ENCODE peak calls at places on chromosomes 4 and X, in nine cellular contexts. A, W, F, H, Q, G, S, Z and B are unnamed samples.

GRCh38 chr4:7909463-7909862 is 30.2 kb downstream of the AFAP1 start:
- DNase-seq in A (no peak), W (no peak), F (no peak), H (no peak), Q (no peak), G (peak; percentile 51), S (no peak), Z (no peak), B (no peak)

GRCh38 chrX:136158685-136159084 is 11.4 kb downstream of the FHL1 start:
- DNase-seq in A (no peak), W (no peak), F (no peak), H (no peak), Q (no peak), G (no peak), S (no peak), Z (no peak), B (no peak)

GRCh38 chrX:48971325-48972213 is at the start of gene KCND1:
- DNase-seq in A (peak; percentile 59), W (no peak), F (no peak), H (peak; percentile 32), Q (peak; percentile 38), G (no peak), S (peak; percentile 26), Z (peak; percentile 69), B (no peak)

GRCh38 chr4:144350706-144351105 is 210.2 kb upstream of the GYPA start:
- DNase-seq in A (no peak), W (no peak), F (no peak), H (no peak), Q (no peak), G (peak; percentile 14), S (no peak), Z (no peak), B (no peak)

GRCh38 chrX:134396174-134396573 is 63.8 kb upstream of the HPRT1 start:
- DNase-seq in A (peak; percentile 2), W (no peak), F (no peak), H (no peak), Q (no peak), G (peak; percentile 37), S (peak; percentile 13), Z (peak; percentile 12), B (no peak)

GRCh38 chrX:64456828-64457227 is 61.6 kb upstream of the MTMR8 start:
- DNase-seq in A (no peak), W (no peak), F (no peak), H (no peak), Q (no peak), G (no peak), S (no peak), Z (no peak), B (no peak)

GRCh38 chrX:15564981-15565579 is 35.7 kb downstream of the ACE2 start:
- DNase-seq in A (peak; percentile 70), W (no peak), F (peak; percentile 2), H (peak; percentile 63), Q (peak; percentile 85), G (peak; percentile 87), S (peak; percentile 51), Z (peak; percentile 63), B (no peak)

GRCh38 chr4:24613474-24613873 is 29.1 kb upstream of the DHX15 start:
- DNase-seq in A (no peak), W (no peak), F (no peak), H (no peak), Q (no peak), G (no peak), S (no peak), Z (no peak), B (no peak)

GRCh38 chr4:71430609-71431008 is 91.8 kb downstream of the SLC4A4 start:
- DNase-seq in A (no peak), W (no peak), F (no peak), H (no peak), Q (no peak), G (no peak), S (no peak), Z (no peak), B (no peak)

GRCh38 chr4:13615162-13615561 is 12.4 kb downstream of the BOD1L1 start:
- DNase-seq in A (no peak), W (no peak), F (no peak), H (no peak), Q (no peak), G (no peak), S (no peak), Z (no peak), B (no peak)

DNA sequence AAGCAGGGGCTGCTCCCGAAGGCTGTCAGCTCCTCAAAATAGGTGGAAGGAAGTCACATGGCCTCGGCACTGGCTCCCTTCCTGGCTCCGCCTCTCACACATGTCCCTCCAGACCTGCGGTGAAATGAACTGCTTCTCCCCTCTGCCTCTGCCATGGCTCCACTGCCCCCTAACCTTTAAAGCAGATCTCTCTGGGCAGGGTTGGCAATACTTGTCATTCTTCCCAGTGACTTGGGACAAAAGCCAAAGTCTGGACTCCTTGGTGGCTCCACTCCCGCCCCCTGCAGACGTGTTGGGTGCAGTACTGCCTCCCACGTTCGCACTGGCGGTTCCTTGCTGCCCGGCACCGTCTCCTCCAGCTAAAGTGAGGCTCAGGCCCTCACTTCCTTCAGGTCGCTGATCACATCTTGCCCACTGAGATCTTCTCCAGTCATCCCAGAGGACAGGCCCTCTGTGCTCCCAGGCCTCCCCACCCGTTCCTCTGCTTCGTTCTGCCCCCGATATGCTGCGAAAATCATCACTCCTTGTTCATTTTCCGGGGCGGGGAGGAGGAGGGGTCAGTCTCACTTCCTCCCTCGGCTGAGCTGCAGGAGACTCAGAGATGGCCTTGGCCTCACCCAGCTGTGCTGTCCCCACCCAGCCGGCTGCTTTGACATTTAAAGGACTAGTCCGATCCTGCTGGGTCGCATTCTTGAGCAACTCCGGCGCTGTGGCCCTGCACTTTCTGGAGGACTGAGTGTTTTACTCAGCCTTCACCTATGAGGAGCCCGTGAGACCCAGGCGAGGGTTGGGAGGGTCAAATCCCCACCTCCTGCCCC is 97.4 kb downstream of the PHKA2 start:
- DNase-seq in A (peak; percentile 69), W (peak; percentile 90), F (no peak), H (peak; percentile 70), Q (peak; percentile 76), G (peak; percentile 70), S (peak; percentile 41), Z (peak; percentile 70), B (peak; percentile 22)
- TF ChIP-seq CTCF in A (peak; percentile 49), W (peak; percentile 52), F (peak; percentile 64), H (peak; percentile 25), Q (peak; percentile 54), G (peak; percentile 69), S (peak; percentile 55), Z (peak; percentile 51), B (peak; percentile 67)

DNA sequence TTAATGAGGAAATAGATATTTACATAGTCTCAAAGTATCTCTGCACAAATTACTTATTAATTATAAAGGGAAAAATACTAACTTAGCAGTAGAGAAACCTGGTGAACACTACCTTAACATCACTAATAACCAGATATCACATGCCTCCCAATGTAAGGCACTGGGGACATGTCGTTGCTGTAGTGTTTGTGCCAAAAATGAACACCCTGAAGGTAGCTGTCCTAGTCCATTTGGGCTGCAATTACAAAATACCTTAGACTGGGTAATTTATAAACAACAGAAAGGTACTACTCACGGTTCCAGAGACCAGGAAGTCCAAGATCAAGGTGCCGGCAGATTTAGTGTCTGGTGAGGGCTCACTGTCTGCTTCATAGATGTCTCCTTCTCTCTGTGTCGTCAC is 10.7 kb upstream of the MPC1L start:
- DNase-seq in A (no peak), W (no peak), F (no peak), H (no peak), Q (no peak), G (no peak), S (no peak), Z (no peak), B (no peak)
- H3K4me3 ChIP-seq in A (no peak overlapping the region), W (no peak overlapping the region), F (no peak overlapping the region), H (no peak overlapping the region), Q (no peak overlapping the region), G (no peak overlapping the region), S (no peak overlapping the region), Z (no peak overlapping the region), B (no peak overlapping the region)

GRCh38 chr4:26151615-26152014 is 169.2 kb upstream of the RBPJ start:
- DNase-seq in A (no peak), W (no peak), F (no peak), H (no peak), Q (no peak), G (peak; percentile 39), S (no peak), Z (no peak), B (no peak)

GRCh38 chr4:26145212-26145611 is 175.6 kb upstream of the RBPJ start:
- DNase-seq in A (no peak), W (no peak), F (no peak), H (no peak), Q (peak; percentile 67), G (peak; percentile 43), S (no peak), Z (no peak), B (no peak)

GRCh38 chr4:26152051-26152450 is 168.8 kb upstream of the RBPJ start:
- DNase-seq in A (no peak), W (no peak), F (no peak), H (no peak), Q (no peak), G (no peak), S (no peak), Z (no peak), B (no peak)

GRCh38 chr4:26148925-26149324 is 171.9 kb upstream of the RBPJ start:
- DNase-seq in A (no peak), W (no peak), F (no peak), H (no peak), Q (no peak), G (no peak), S (no peak), Z (no peak), B (no peak)

DNA sequence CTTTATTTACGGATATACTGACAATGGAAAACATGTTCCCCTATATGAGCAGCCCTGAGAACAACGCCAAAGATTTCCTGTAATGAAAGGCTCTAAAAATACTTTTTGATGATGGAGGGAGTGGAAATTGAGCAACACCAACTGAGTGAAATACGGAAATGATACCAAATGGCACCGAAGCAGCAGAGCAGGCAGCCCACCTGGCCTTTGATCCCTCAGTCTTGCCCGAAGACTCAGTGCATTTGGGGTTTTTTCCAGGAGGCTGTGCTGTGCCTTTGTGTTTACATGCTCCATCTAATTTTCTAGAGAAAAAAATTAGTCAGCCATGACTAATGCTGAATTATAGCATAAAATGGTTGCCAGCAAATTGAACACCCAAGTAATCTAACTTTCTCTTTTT is 169.9 kb upstream of the RBPJ start:
- DNase-seq in A (no peak), W (no peak), F (no peak), H (no peak), Q (no peak), G (peak; percentile 72), S (no peak), Z (no peak), B (no peak)
- TF ChIP-seq CTCF in A (no peak), W (no peak), F (no peak), H (no peak), Q (no peak), G (peak; percentile 30), S (no peak), Z (no peak), B (no peak)

GRCh38 chr4:41613782-41614181 is 75.8 kb downstream of the LIMCH1 start:
- DNase-seq in A (no peak), W (no peak), F (no peak), H (no peak), Q (no peak), G (no peak), S (no peak), Z (no peak), B (no peak)
- H3K4me3 ChIP-seq in A (no peak overlapping the region), W (no peak overlapping the region), F (peak overlapping the region; percentile 16), H (no peak overlapping the region), Q (peak overlapping the region; percentile 14), G (no peak overlapping the region), S (no peak overlapping the region), Z (peak overlapping the region; percentile 34), B (peak overlapping the region; percentile 50)

GRCh38 chrX:109856974-109857373 is 123.9 kb upstream of the ACSL4 start:
- DNase-seq in A (peak; percentile 42), W (no peak), F (no peak), H (no peak), Q (peak; percentile 40), G (peak; percentile 57), S (no peak), Z (peak; percentile 46), B (no peak)
- TF ChIP-seq CTCF in A (peak; percentile 82), W (peak; percentile 75), F (peak; percentile 69), H (peak; percentile 63), Q (peak; percentile 70), G (peak; percentile 86), S (peak; percentile 80), Z (peak; percentile 56), B (peak; percentile 72)